ENCODE peak calls at places on chromosomes 1 and 21, in four cellular contexts. H is cardiac muscle cell, F is neural crest cell, G is uterus. P is an unnamed sample.

GRCh38 chr1:197857477-197857876 is 45.0 kb upstream of the C1orf53 start:
- DNase-seq in H (no peak), F (no peak), G (no peak), P (no peak)

GRCh38 chr1:15260418-15261154 is 13.6 kb downstream of the FHAD1 start:
- DNase-seq in H (peak), F (no peak), G (no peak), P (no peak)

GRCh38 chr1:110335265-110335664 is 3.9 kb upstream of the RBM15 start:
- DNase-seq in H (no peak), F (no peak), G (no peak), P (no peak)

GRCh38 chr1:56958526-56958925 is 7.3 kb downstream of the C8B start:
- DNase-seq in H (peak), F (no peak), G (no peak), P (no peak)

GRCh38 chr1:30698401-30698981 is 24.9 kb downstream of the MATN1 start:
- DNase-seq in H (peak), F (no peak), G (peak), P (no peak)

GRCh38 chr1:240486596-240486995 is 125.4 kb downstream of the GREM2 start:
- DNase-seq in H (no peak), F (no peak), G (no peak), P (no peak)

GRCh38 chr1:247531937-247532336 is 4.3 kb downstream of the OR2C3 start:
- DNase-seq in H (no peak), F (no peak), G (no peak), P (no peak)

GRCh38 chr1:75630998-75631397 is 20.1 kb upstream of the SLC44A5 start:
- DNase-seq in H (no peak), F (no peak), G (no peak), P (no peak)

GRCh38 chr1:204588826-204589225 is 72.6 kb downstream of the MDM4 start:
- DNase-seq in H (no peak), F (no peak), G (no peak), P (no peak)

GRCh38 chr21:31108969-31109368 is 70.7 kb upstream of the KRTAP19-8 start:
- DNase-seq in H (peak), F (no peak), G (no peak), P (no peak)

GRCh38 chr1:185894806-185895205 is 160.6 kb downstream of the HMCN1 start:
- DNase-seq in H (peak), F (no peak), G (no peak), P (no peak)

GRCh38 chr1:224433041-224433670 is 1.4 kb downstream of the WDR26 start:
- DNase-seq in H (peak), F (peak), G (no peak), P (no peak)

GRCh38 chr1:89757532-89757931 is 63.3 kb upstream of the LRRC8D start:
- DNase-seq in H (peak), F (no peak), G (no peak), P (peak)

GRCh38 chr1:21869620-21870121 is 57.6 kb downstream of the LDLRAD2 start:
- DNase-seq in H (peak), F (no peak), G (peak), P (no peak)

GRCh38 chr1:82632164-82632563 is 831.4 kb downstream of the ADGRL2 start:
- DNase-seq in H (peak), F (no peak), G (no peak), P (no peak)

GRCh38 chr1:170618418-170618817 is 45.5 kb upstream of the PRRX1 start:
- DNase-seq in H (peak), F (no peak), G (no peak), P (no peak)

GRCh38 chr1:190478193-190479007 is 736 bp upstream of the BRINP3 start:
- DNase-seq in H (peak), F (peak), G (no peak), P (no peak)

GRCh38 chr1:20785907-20786309 is 1.2 kb downstream of the HP1BP3 start:
- DNase-seq in H (no peak), F (peak), G (no peak), P (no peak)

GRCh38 chr1:203159844-203160243 is 15.8 kb downstream of the MYBPH start:
- DNase-seq in H (no peak), F (no peak), G (no peak), P (no peak)

GRCh38 chr21:23968008-23968407 is 1639.3 kb downstream of the MRPL39 start:
- DNase-seq in H (no peak), F (no peak), G (no peak), P (no peak)

GRCh38 chr1:101438359-101438758 is 201.5 kb downstream of the S1PR1 start:
- DNase-seq in H (peak), F (no peak), G (no peak), P (no peak)

GRCh38 chr1:202471246-202471645 is 122.7 kb downstream of the PPP1R12B start:
- DNase-seq in H (no peak), F (no peak), G (no peak), P (no peak)

GRCh38 chr1:150486966-150487762 is at the start of gene TARS2:
- DNase-seq in H (peak), F (peak), G (peak), P (peak)

GRCh38 chr1:245687636-245688535 is 533.1 kb downstream of the KIF26B start:
- DNase-seq in H (no peak), F (peak), G (no peak), P (no peak)

GRCh38 chr1:211371406-211372105 is 44.9 kb downstream of the TRAF5 start:
- DNase-seq in H (peak), F (no peak), G (no peak), P (no peak)

GRCh38 chr1:161180643-161181042 is 3.3 kb upstream of the B4GALT3 start:
- DNase-seq in H (no peak), F (no peak), G (no peak), P (no peak)

GRCh38 chr1:151639466-151639865 is 27.6 kb downstream of the SNX27 start:
- DNase-seq in H (peak), F (no peak), G (no peak), P (no peak)

GRCh38 chr1:103107696-103108524 is at the start of gene COL11A1:
- DNase-seq in H (no peak), F (peak), G (no peak), P (no peak)

DNA sequence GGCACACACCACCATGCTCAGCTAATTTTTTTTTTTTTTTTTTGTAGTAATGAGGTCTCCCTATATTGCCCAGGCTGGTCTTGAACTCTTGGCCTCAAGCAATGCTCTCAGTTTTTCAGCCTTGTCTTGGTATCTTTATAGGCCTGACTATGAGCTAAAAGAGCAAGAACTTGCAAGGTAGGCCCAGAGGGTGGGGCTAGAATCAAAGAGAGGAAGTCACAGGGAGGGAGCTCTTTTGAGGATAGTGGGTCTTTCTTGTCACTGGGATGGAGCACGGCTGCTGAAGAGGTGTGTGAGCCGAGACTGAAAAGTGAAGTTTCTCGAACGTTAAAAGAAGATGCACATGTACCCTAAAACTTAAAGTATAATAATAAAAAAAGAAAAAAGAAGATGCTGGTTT is 260.0 kb upstream of the BEND5 start:
- DNase-seq in H (no peak), F (no peak), G (no peak), P (no peak)
- TF ChIP-seq CTCF in H (no peak), F (no peak), G (no peak), P (no peak)

GRCh38 chr1:209595032-209595431 is 11.5 kb downstream of the CAMK1G start:
- DNase-seq in H (no peak), F (no peak), G (no peak), P (no peak)

GRCh38 chr1:209590405-209590804 is 6.9 kb downstream of the CAMK1G start:
- DNase-seq in H (peak), F (no peak), G (no peak), P (no peak)

GRCh38 chr1:209595599-209595998 is 12.1 kb downstream of the CAMK1G start:
- DNase-seq in H (no peak), F (no peak), G (no peak), P (no peak)

GRCh38 chr1:209594440-209594839 is 10.9 kb downstream of the CAMK1G start:
- DNase-seq in H (no peak), F (no peak), G (no peak), P (no peak)

DNA sequence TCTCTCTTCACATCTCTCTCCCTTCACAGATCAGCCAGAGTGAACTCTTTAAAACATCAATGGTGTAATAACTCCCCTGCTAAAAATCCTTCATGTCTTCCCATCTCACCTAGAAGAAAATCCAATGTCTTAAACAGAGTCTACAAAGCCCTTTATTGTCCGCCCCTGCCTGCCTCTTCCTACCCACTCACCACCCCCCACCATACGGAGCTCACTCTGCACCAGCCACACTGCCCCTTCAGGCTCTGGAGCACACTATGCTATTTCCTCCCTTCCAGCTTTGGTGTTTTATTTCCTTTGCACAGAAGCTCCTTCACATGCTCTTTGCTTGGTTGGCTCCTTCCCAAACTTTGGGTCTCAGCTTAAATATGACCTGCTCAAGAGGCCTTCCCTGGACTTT is 10.2 kb downstream of the CAMK1G start:
- DNase-seq in H (no peak), F (no peak), G (no peak), P (no peak)
- TF ChIP-seq CTCF in H (no peak), F (no peak), G (no peak), P (no peak)

GRCh38 chr1:37658486-37658885 is 23.8 kb upstream of the RSPO1 start:
- DNase-seq in H (no peak), F (no peak), G (no peak), P (no peak)

GRCh38 chr1:37656881-37657280 is 22.2 kb upstream of the RSPO1 start:
- DNase-seq in H (no peak), F (no peak), G (no peak), P (no peak)

GRCh38 chr1:37657620-37658412 is 23.1 kb upstream of the RSPO1 start:
- DNase-seq in H (no peak), F (no peak), G (no peak), P (no peak)

GRCh38 chr1:37653906-37654305 is 19.2 kb upstream of the RSPO1 start:
- DNase-seq in H (no peak), F (no peak), G (no peak), P (no peak)

GRCh38 chr1:37655274-37655673 is 20.6 kb upstream of the RSPO1 start:
- DNase-seq in H (no peak), F (no peak), G (no peak), P (no peak)
- TF ChIP-seq CTCF in H (no peak), F (no peak), G (no peak), P (no peak)

DNA sequence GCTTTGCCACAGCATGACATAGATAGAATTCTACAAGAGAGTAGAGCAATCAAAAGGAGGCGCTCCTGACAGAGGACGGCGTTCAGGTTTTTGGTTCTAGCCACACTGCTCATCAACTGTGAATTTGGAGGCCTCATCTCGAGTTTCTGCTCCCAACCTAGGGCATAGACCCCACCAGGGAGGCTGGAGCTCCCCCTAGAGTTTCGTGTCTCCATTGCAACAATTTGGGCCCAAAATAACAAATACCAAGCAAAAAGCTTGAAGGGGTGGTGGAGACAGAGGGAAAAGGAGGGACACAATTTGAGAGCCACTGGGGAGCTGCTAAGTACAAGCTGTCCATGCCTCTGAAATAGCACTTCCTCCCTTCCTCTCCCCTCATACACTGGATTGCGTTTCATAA is 297.0 kb downstream of the GPATCH2 start:
- DNase-seq in H (peak), F (peak), G (no peak), P (no peak)
- TF ChIP-seq CTCF in H (peak), F (peak), G (no peak), P (no peak)

DNA sequence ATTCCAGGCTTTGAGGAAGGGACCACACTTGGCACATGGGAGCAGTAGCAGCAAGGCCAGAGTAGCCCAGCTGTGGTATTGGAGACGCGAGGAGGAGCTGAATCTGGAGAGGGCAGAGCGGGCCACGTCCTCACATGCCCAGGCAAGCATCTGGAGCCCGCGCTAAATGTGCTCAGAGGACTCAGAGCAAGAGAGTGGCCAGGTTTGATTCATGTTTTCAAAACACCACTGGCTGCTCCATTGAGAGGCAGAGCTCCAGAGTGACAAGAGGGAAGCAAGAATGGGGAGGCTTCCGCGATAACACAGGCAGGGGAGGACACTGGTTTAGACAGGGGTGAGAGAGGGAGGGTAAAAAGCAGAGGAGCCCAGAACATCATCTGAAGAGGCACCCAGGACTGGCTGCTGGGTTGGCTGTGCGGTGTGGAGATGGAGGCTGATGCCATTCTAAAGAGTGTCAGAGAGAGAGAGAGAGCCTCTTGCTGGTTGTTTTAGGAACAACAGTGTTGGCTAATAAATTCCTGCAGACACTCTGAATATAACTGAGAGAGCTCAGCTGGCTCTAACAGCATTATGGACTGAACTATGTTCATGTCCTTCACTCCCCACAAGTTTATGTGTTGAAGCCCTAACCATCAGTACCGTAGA is 32.3 kb downstream of the RCAN1 start:
- DNase-seq in H (peak), F (peak), G (no peak), P (no peak)
- TF ChIP-seq CTCF in H (peak), F (peak), G (no peak), P (peak)

DNA sequence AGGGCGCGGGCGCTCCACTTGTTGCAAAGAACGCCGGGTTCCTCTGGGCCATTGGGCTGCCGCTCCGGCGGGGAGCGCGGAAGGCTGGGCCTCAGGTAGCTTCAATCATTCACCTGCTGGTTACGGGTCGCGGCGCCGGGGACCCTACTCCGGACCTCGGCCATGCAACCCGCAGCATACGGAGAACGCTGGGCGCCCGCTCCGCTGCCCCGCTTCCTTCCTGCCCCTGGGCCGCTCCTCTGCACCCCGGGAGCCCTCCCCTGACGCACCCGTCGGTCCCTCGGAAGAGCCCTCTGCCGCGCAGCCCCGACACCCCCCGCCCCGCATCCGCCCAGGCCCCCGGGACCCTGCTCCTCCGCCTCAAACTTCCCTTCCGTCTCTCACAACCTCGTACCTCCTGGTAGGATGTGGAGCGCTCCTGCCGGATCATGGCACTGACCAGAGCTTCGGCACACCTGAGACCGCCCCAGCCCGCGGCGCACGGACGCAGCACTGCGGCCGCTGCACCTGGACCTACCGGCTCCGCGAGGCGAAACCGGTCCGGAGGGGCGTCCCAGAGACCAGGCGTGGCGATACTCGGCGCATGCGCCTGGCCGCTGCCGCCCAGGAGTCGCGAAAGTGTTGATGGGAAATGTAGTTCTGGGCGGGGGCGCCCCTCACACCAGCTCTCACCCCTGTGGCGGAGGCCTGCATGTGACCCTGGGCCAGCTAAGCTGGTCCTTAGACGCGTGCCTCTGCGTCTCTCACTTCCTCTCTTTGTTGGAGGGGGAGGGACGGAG is at the start of gene PACC1:
- DNase-seq in H (peak), F (peak), G (peak), P (peak)
- TF ChIP-seq CTCF in H (no peak), F (no peak), G (peak), P (no peak)